ENCODE peak calls at places on chromosomes 5 and 9, in five cellular contexts. M is NCI-H1105 treated with DMSO at 0.1 percent for 48 hours, A is ELF-1, O is activated T-helper 1 cell treated with Interleukin-2 at 50 U/mL for 16 hours, L is BJ. I is an unnamed sample.

GRCh38 chr5:4082966-4083564 is 487.4 kb downstream of the IRX1 start:
- DNase-seq in A (no peak), M (no peak), O (no peak), L (no peak), I (no peak)

GRCh38 chr5:112586596-112587062 is 151.1 kb upstream of the APC start:
- DNase-seq in L (no peak), M (no peak), A (peak; percentile 84), O (no peak), I (no peak)

GRCh38 chr9:129471201-129472019 is 149.5 kb downstream of the C9orf50 start:
- DNase-seq in L (no peak), O (no peak), M (no peak), A (no peak), I (no peak)

GRCh38 chr5:95317085-95317484 is 32.2 kb upstream of the MCTP1 start:
- DNase-seq in M (no peak), L (no peak), A (peak; percentile 20), O (no peak), I (no peak)

GRCh38 chr5:136018814-136019777 is 9.7 kb upstream of the TGFBI start:
- DNase-seq in O (no peak), L (peak; percentile 93), M (no peak), A (peak; percentile 47), I (no peak)

GRCh38 chr9:71966601-71967000 is 55.2 kb downstream of the C9orf85 start:
- DNase-seq in L (no peak), A (peak; percentile 49), O (no peak), M (no peak), I (no peak)

GRCh38 chr5:97071101-97071500 is 71.3 kb downstream of the LIX1 start:
- DNase-seq in A (no peak), L (peak; percentile 27), M (no peak), O (no peak), I (no peak)

GRCh38 chr9:130020618-130021017 is 22.4 kb downstream of the FNBP1 start:
- DNase-seq in A (no peak), O (no peak), L (no peak), M (no peak), I (no peak)

GRCh38 chr5:142432961-142433360 is 108.1 kb upstream of the SPRY4 start:
- DNase-seq in A (peak; percentile 36), O (peak; percentile 42), M (no peak), L (no peak), I (no peak)

GRCh38 chr9:109875495-109875894 is 95.5 kb downstream of the PALM2AKAP2 start:
- DNase-seq in L (no peak), M (no peak), O (no peak), A (no peak), I (no peak)

GRCh38 chr5:142587354-142587965 is 98.4 kb downstream of the FGF1 start:
- DNase-seq in L (no peak), O (no peak), M (peak; percentile 0), A (no peak), I (peak; percentile 16)

GRCh38 chr9:99026271-99026955 is 78.5 kb upstream of the TGFBR1 start:
- DNase-seq in L (no peak), M (no peak), A (no peak), O (no peak), I (no peak)

GRCh38 chr5:145743396-145744061 is 91.6 kb downstream of the PRELID2 start:
- DNase-seq in A (peak; percentile 53), O (no peak), L (no peak), M (no peak), I (no peak)

GRCh38 chr9:129108805-129109370 is 1.7 kb downstream of the CRAT start:
- DNase-seq in M (peak; percentile 78), L (no peak), A (no peak), O (no peak), I (no peak)

GRCh38 chr5:115946655-115947054 is 15.6 kb upstream of the LVRN start:
- DNase-seq in M (no peak), O (no peak), A (no peak), L (no peak), I (no peak)

GRCh38 chr9:128078504-128079434 is 10.7 kb downstream of the SLC25A25 start:
- DNase-seq in O (no peak), M (no peak), A (peak; percentile 67), L (no peak), I (no peak)

GRCh38 chr9:123611228-123611627 is 255.2 kb downstream of the CRB2 start:
- DNase-seq in L (peak; percentile 19), M (no peak), O (no peak), A (no peak), I (no peak)

GRCh38 chr9:91073811-91074771 is 272.5 kb downstream of the SYK start:
- DNase-seq in M (no peak), A (no peak), O (no peak), L (no peak), I (no peak)

GRCh38 chr5:93035194-93035593 is 545.8 kb downstream of the NR2F1-AS1 start:
- DNase-seq in M (no peak), L (no peak), A (peak; percentile 58), O (no peak), I (no peak)

GRCh38 chr5:32753051-32753450 is 41.9 kb downstream of the NPR3 start:
- DNase-seq in M (no peak), O (no peak), A (no peak), L (peak; percentile 33), I (no peak)

GRCh38 chr9:85302860-85303779 is 438.6 kb downstream of the AGTPBP1 start:
- DNase-seq in A (no peak), O (no peak), M (no peak), L (no peak), I (no peak)

GRCh38 chr9:21638104-21638503 is 156.0 kb upstream of the IFNE start:
- DNase-seq in A (no peak), L (no peak), M (no peak), O (no peak), I (no peak)

GRCh38 chr5:128498844-128499455 is 39.1 kb downstream of the FBN2 start:
- DNase-seq in L (no peak), M (peak; percentile 29), O (no peak), A (no peak), I (no peak)